ENCODE peak calls at places on chromosomes 4 and X, in seven cellular contexts. One of them, this sample, is unnamed.
A peak's percentile ranks its signal among the peaks of the same experiment; 100 is the strongest.

GRCh38 chrX:153903238-153903980 is 1.1 kb upstream of the AVPR2 start:
- DNase-seq in dorsolateral prefrontal cortex: no peak
- DNase-seq in RWPE2: peak; percentile 16
- DNase-seq in WTC11: no peak
- DNase-seq in progenitor cell of endocrine pancreas: no peak
- DNase-seq in fibroblast of pulmonary artery: no peak
- DNase-seq in Daoy: no peak
- DNase-seq in this sample: no peak

GRCh38 chr4:142130636-142131035 is 494.3 kb downstream of the IL15 start:
- DNase-seq in WTC11: no peak
- DNase-seq in Daoy: no peak
- DNase-seq in fibroblast of pulmonary artery: no peak
- DNase-seq in dorsolateral prefrontal cortex: no peak
- DNase-seq in RWPE2: no peak
- DNase-seq in progenitor cell of endocrine pancreas: no peak
- DNase-seq in this sample: no peak

GRCh38 chr4:158038718-158039117 is 134.1 kb downstream of the GASK1B start:
- DNase-seq in WTC11: no peak
- DNase-seq in RWPE2: no peak
- DNase-seq in Daoy: no peak
- DNase-seq in progenitor cell of endocrine pancreas: no peak
- DNase-seq in dorsolateral prefrontal cortex: no peak
- DNase-seq in fibroblast of pulmonary artery: no peak
- DNase-seq in this sample: no peak

GRCh38 chrX:38817004-38817703 is 15.9 kb downstream of the MID1IP1 start:
- DNase-seq in fibroblast of pulmonary artery: peak; percentile 73
- DNase-seq in progenitor cell of endocrine pancreas: no peak
- DNase-seq in Daoy: peak; percentile 44
- DNase-seq in RWPE2: no peak
- DNase-seq in dorsolateral prefrontal cortex: no peak
- DNase-seq in WTC11: peak; percentile 21
- DNase-seq in this sample: peak; percentile 39

GRCh38 chr4:184250795-184251679 is 33.4 kb upstream of the ENPP6 start:
- DNase-seq in RWPE2: no peak
- DNase-seq in dorsolateral prefrontal cortex: no peak
- DNase-seq in Daoy: peak; percentile 25
- DNase-seq in fibroblast of pulmonary artery: peak; percentile 70
- DNase-seq in WTC11: no peak
- DNase-seq in progenitor cell of endocrine pancreas: no peak
- DNase-seq in this sample: peak; percentile 56

GRCh38 chr4:86594559-86595425 is 677 bp downstream of the PTPN13 start:
- DNase-seq in fibroblast of pulmonary artery: peak; percentile 75
- DNase-seq in RWPE2: no peak
- DNase-seq in dorsolateral prefrontal cortex: peak; percentile 41
- DNase-seq in WTC11: peak; percentile 61
- DNase-seq in progenitor cell of endocrine pancreas: peak; percentile 11
- DNase-seq in Daoy: peak; percentile 52
- DNase-seq in this sample: peak; percentile 60

GRCh38 chrX:152927858-152928760 is 30.2 kb downstream of the ZNF185 start:
- DNase-seq in RWPE2: no peak
- DNase-seq in progenitor cell of endocrine pancreas: no peak
- DNase-seq in Daoy: no peak
- DNase-seq in fibroblast of pulmonary artery: no peak
- DNase-seq in WTC11: no peak
- DNase-seq in dorsolateral prefrontal cortex: peak; percentile 60
- DNase-seq in this sample: no peak

GRCh38 chr4:166252487-166253402 is 379.7 kb downstream of the TLL1 start:
- DNase-seq in Daoy: no peak
- DNase-seq in fibroblast of pulmonary artery: peak; percentile 61
- DNase-seq in progenitor cell of endocrine pancreas: no peak
- DNase-seq in dorsolateral prefrontal cortex: no peak
- DNase-seq in WTC11: peak; percentile 38
- DNase-seq in RWPE2: no peak
- DNase-seq in this sample: peak; percentile 31

GRCh38 chr4:153748378-153748777 is 11.4 kb downstream of the RNF175 start:
- DNase-seq in progenitor cell of endocrine pancreas: no peak
- DNase-seq in fibroblast of pulmonary artery: peak; percentile 51
- DNase-seq in WTC11: no peak
- DNase-seq in RWPE2: peak; percentile 87
- DNase-seq in Daoy: peak; percentile 61
- DNase-seq in dorsolateral prefrontal cortex: peak; percentile 40
- DNase-seq in this sample: peak; percentile 70

GRCh38 chr4:134762053-134762452 is 560.5 kb upstream of the PABPC4L start:
- DNase-seq in Daoy: no peak
- DNase-seq in WTC11: peak; percentile 33
- DNase-seq in RWPE2: no peak
- DNase-seq in fibroblast of pulmonary artery: no peak
- DNase-seq in progenitor cell of endocrine pancreas: no peak
- DNase-seq in dorsolateral prefrontal cortex: no peak
- DNase-seq in this sample: peak; percentile 1

GRCh38 chr4:149370002-149370401 is 445.6 kb downstream of the IQCM start:
- DNase-seq in WTC11: no peak
- DNase-seq in Daoy: no peak
- DNase-seq in RWPE2: no peak
- DNase-seq in progenitor cell of endocrine pancreas: no peak
- DNase-seq in dorsolateral prefrontal cortex: no peak
- DNase-seq in fibroblast of pulmonary artery: no peak
- DNase-seq in this sample: no peak

GRCh38 chr4:3321295-3321889 is 28.6 kb downstream of the RGS12 start:
- DNase-seq in dorsolateral prefrontal cortex: peak; percentile 48
- DNase-seq in RWPE2: no peak
- DNase-seq in WTC11: no peak
- DNase-seq in progenitor cell of endocrine pancreas: no peak
- DNase-seq in Daoy: no peak
- DNase-seq in fibroblast of pulmonary artery: no peak
- DNase-seq in this sample: no peak

GRCh38 chrX:132023896-132024386 is 839 bp downstream of the STK26 start:
- DNase-seq in Daoy: peak; percentile 55
- DNase-seq in dorsolateral prefrontal cortex: no peak
- DNase-seq in fibroblast of pulmonary artery: no peak
- DNase-seq in RWPE2: peak; percentile 29
- DNase-seq in WTC11: peak; percentile 31
- DNase-seq in progenitor cell of endocrine pancreas: no peak
- DNase-seq in this sample: peak; percentile 41

GRCh38 chr4:88008133-88008621 is 742 bp downstream of the PKD2 start:
- DNase-seq in progenitor cell of endocrine pancreas: peak; percentile 34
- DNase-seq in RWPE2: no peak
- DNase-seq in WTC11: peak; percentile 67
- DNase-seq in fibroblast of pulmonary artery: peak; percentile 55
- DNase-seq in Daoy: peak; percentile 43
- DNase-seq in dorsolateral prefrontal cortex: peak; percentile 55
- DNase-seq in this sample: peak; percentile 47

GRCh38 chrX:47169726-47170515 is 23.7 kb upstream of the UBA1 start:
- DNase-seq in fibroblast of pulmonary artery: peak; percentile 75
- DNase-seq in dorsolateral prefrontal cortex: no peak
- DNase-seq in RWPE2: no peak
- DNase-seq in Daoy: no peak
- DNase-seq in WTC11: no peak
- DNase-seq in progenitor cell of endocrine pancreas: no peak
- DNase-seq in this sample: no peak

GRCh38 chrX:50941638-50942037 is 31.1 kb downstream of the BMP15 start:
- DNase-seq in Daoy: peak; percentile 14
- DNase-seq in dorsolateral prefrontal cortex: no peak
- DNase-seq in fibroblast of pulmonary artery: no peak
- DNase-seq in RWPE2: no peak
- DNase-seq in progenitor cell of endocrine pancreas: no peak
- DNase-seq in WTC11: peak; percentile 17
- DNase-seq in this sample: peak; percentile 0

GRCh38 chr4:73859614-73860088 is 6.6 kb downstream of the PF4V1 start:
- DNase-seq in WTC11: no peak
- DNase-seq in RWPE2: no peak
- DNase-seq in Daoy: peak; percentile 45
- DNase-seq in progenitor cell of endocrine pancreas: no peak
- DNase-seq in fibroblast of pulmonary artery: peak; percentile 70
- DNase-seq in dorsolateral prefrontal cortex: no peak
- DNase-seq in this sample: no peak

GRCh38 chr4:63528592-63528991 is 880.7 kb downstream of the TECRL start:
- DNase-seq in dorsolateral prefrontal cortex: no peak
- DNase-seq in Daoy: no peak
- DNase-seq in progenitor cell of endocrine pancreas: no peak
- DNase-seq in fibroblast of pulmonary artery: peak; percentile 15
- DNase-seq in WTC11: no peak
- DNase-seq in RWPE2: no peak
- DNase-seq in this sample: peak; percentile 29

GRCh38 chr4:163404570-163404969 is 60.9 kb downstream of the NPY5R start:
- DNase-seq in Daoy: no peak
- DNase-seq in fibroblast of pulmonary artery: peak; percentile 64
- DNase-seq in RWPE2: no peak
- DNase-seq in progenitor cell of endocrine pancreas: no peak
- DNase-seq in WTC11: no peak
- DNase-seq in dorsolateral prefrontal cortex: no peak
- DNase-seq in this sample: no peak

GRCh38 chr4:124092101-124093057 is 620.2 kb downstream of the ANKRD50 start:
- DNase-seq in progenitor cell of endocrine pancreas: no peak
- DNase-seq in RWPE2: no peak
- DNase-seq in dorsolateral prefrontal cortex: no peak
- DNase-seq in WTC11: no peak
- DNase-seq in fibroblast of pulmonary artery: peak; percentile 19
- DNase-seq in Daoy: no peak
- DNase-seq in this sample: no peak

GRCh38 chr4:38424171-38424871 is 239.7 kb upstream of the KLF3 start:
- DNase-seq in WTC11: peak; percentile 67
- DNase-seq in progenitor cell of endocrine pancreas: peak; percentile 56
- DNase-seq in dorsolateral prefrontal cortex: no peak
- DNase-seq in fibroblast of pulmonary artery: no peak
- DNase-seq in RWPE2: no peak
- DNase-seq in Daoy: peak; percentile 5
- DNase-seq in this sample: no peak

GRCh38 chrX:103488332-103488731 is 31.0 kb downstream of the RAB40A start:
- DNase-seq in fibroblast of pulmonary artery: peak; percentile 39
- DNase-seq in progenitor cell of endocrine pancreas: no peak
- DNase-seq in RWPE2: no peak
- DNase-seq in WTC11: no peak
- DNase-seq in Daoy: no peak
- DNase-seq in dorsolateral prefrontal cortex: no peak
- DNase-seq in this sample: peak; percentile 1

GRCh38 chr4:177554966-177555574 is 112.8 kb upstream of the AGA start:
- DNase-seq in Daoy: peak; percentile 8
- DNase-seq in dorsolateral prefrontal cortex: no peak
- DNase-seq in RWPE2: no peak
- DNase-seq in WTC11: no peak
- DNase-seq in progenitor cell of endocrine pancreas: no peak
- DNase-seq in fibroblast of pulmonary artery: peak; percentile 50
- DNase-seq in this sample: peak; percentile 34

GRCh38 chrX:13647709-13648212 is 5.2 kb upstream of the TCEANC start:
- DNase-seq in RWPE2: no peak
- DNase-seq in progenitor cell of endocrine pancreas: no peak
- DNase-seq in dorsolateral prefrontal cortex: no peak
- DNase-seq in Daoy: peak; percentile 59
- DNase-seq in WTC11: no peak
- DNase-seq in fibroblast of pulmonary artery: peak; percentile 87
- DNase-seq in this sample: peak; percentile 61

GRCh38 chr4:82555279-82555678 is 6.5 kb downstream of the TMEM150C start:
- DNase-seq in Daoy: no peak
- DNase-seq in WTC11: no peak
- DNase-seq in fibroblast of pulmonary artery: peak; percentile 5
- DNase-seq in RWPE2: no peak
- DNase-seq in progenitor cell of endocrine pancreas: no peak
- DNase-seq in dorsolateral prefrontal cortex: no peak
- DNase-seq in this sample: peak; percentile 26

GRCh38 chr4:128590773-128591172 is 218.7 kb upstream of the JADE1 start:
- DNase-seq in progenitor cell of endocrine pancreas: no peak
- DNase-seq in Daoy: no peak
- DNase-seq in dorsolateral prefrontal cortex: no peak
- DNase-seq in fibroblast of pulmonary artery: no peak
- DNase-seq in WTC11: no peak
- DNase-seq in RWPE2: no peak
- DNase-seq in this sample: no peak

GRCh38 chr4:76690906-76691275 is 207.1 kb downstream of the SOWAHB start:
- DNase-seq in Daoy: no peak
- DNase-seq in WTC11: no peak
- DNase-seq in RWPE2: no peak
- DNase-seq in progenitor cell of endocrine pancreas: no peak
- DNase-seq in fibroblast of pulmonary artery: no peak
- DNase-seq in dorsolateral prefrontal cortex: no peak
- DNase-seq in this sample: no peak

GRCh38 chr4:110512901-110513300 is 36.9 kb downstream of the ENPEP start:
- DNase-seq in RWPE2: no peak
- DNase-seq in progenitor cell of endocrine pancreas: no peak
- DNase-seq in dorsolateral prefrontal cortex: no peak
- DNase-seq in fibroblast of pulmonary artery: no peak
- DNase-seq in Daoy: no peak
- DNase-seq in WTC11: no peak
- DNase-seq in this sample: no peak

GRCh38 chr4:108080752-108081151 is 88.0 kb downstream of the LEF1 start:
- DNase-seq in progenitor cell of endocrine pancreas: no peak
- DNase-seq in Daoy: no peak
- DNase-seq in fibroblast of pulmonary artery: no peak
- DNase-seq in WTC11: no peak
- DNase-seq in RWPE2: no peak
- DNase-seq in dorsolateral prefrontal cortex: no peak
- DNase-seq in this sample: no peak

GRCh38 chr4:75612306-75612705 is 18.0 kb downstream of the CDKL2 start:
- DNase-seq in WTC11: no peak
- DNase-seq in fibroblast of pulmonary artery: no peak
- DNase-seq in RWPE2: no peak
- DNase-seq in progenitor cell of endocrine pancreas: no peak
- DNase-seq in Daoy: no peak
- DNase-seq in dorsolateral prefrontal cortex: no peak
- DNase-seq in this sample: no peak

This sample was measured in HT1080.